ENCODE peak calls at places on chromosome 14, in four cellular contexts. U is foreskin fibroblast; S is stimulated activated CD4-positive, alpha-beta T cell treated with anti-CD3 and anti-CD28 coated beads, Interleukin-4, amount 100 ng/mL, for 1 hour; X is nephron progenitor cell. M is an unnamed sample.

GRCh38 chr14:30129795-30130194 is 202.1 kb upstream of the PRKD1 start:
- DNase-seq in U (peak), S (no peak), X (no peak), M (no peak)

GRCh38 chr14:51539571-51540037 is 112.1 kb upstream of the FRMD6 start:
- DNase-seq in U (peak), S (no peak), X (no peak), M (no peak)

GRCh38 chr14:100104523-100105300 is 39.5 kb downstream of the EVL start:
- DNase-seq in U (peak), S (no peak), X (no peak), M (no peak)

GRCh38 chr14:21070083-21070609 is at the start of gene ARHGEF40:
- DNase-seq in U (peak), S (no peak), X (peak), M (peak)

GRCh38 chr14:91744068-91744480 is 12.2 kb upstream of the CATSPERB start:
- DNase-seq in U (peak), S (no peak), X (no peak), M (no peak)

GRCh38 chr14:93332032-93332852 is 594 bp downstream of the BTBD7 start:
- DNase-seq in U (peak), S (peak), X (peak), M (peak)

GRCh38 chr14:50839048-50839447 is 8.1 kb upstream of the NIN start:
- DNase-seq in U (peak), S (no peak), X (no peak), M (no peak)

GRCh38 chr14:103613517-103613916 is 15.5 kb upstream of the KLC1 start:
- DNase-seq in U (peak), S (no peak), X (no peak), M (no peak)

GRCh38 chr14:35412281-35413057 is 7.9 kb upstream of the NFKBIA start:
- DNase-seq in U (peak), S (no peak), X (no peak), M (no peak)